ENCODE peak calls at places on chromosomes 13 and 19, in five cellular contexts. E, N, M, F and A are unnamed samples.

GRCh38 chr19:38707512-38708114 is 36.7 kb downstream of the CAPN12 start:
- DNase-seq in E (no peak), N (peak; percentile 25), M (no peak), F (no peak), A (no peak)

GRCh38 chr13:47033216-47033615 is 136.4 kb upstream of the HTR2A start:
- DNase-seq in E (no peak), N (peak; percentile 50), M (no peak), F (no peak), A (no peak)

GRCh38 chr19:4379383-4380253 is 20.7 kb downstream of the SH3GL1 start:
- DNase-seq in E (no peak), N (no peak), M (peak; percentile 52), F (no peak), A (no peak)

GRCh38 chr13:33150146-33150545 is 133.9 kb downstream of the KL start:
- DNase-seq in E (no peak), N (peak; percentile 80), M (no peak), F (no peak), A (no peak)

GRCh38 chr19:18312021-18312534 is 10.8 kb downstream of the LSM4 start:
- DNase-seq in E (no peak), N (no peak), M (no peak), F (no peak), A (no peak)

GRCh38 chr13:63010072-63010658 is 1594.5 kb upstream of the PCDH20 start:
- DNase-seq in E (no peak), N (no peak), M (no peak), F (no peak), A (no peak)

GRCh38 chr13:20808874-20809273 is 35.1 kb upstream of the EEF1AKMT1 start:
- DNase-seq in E (no peak), N (no peak), M (no peak), F (no peak), A (no peak)

GRCh38 chr19:43126720-43127119 is 44.2 kb upstream of the PSG2 start:
- DNase-seq in E (no peak), N (no peak), M (no peak), F (no peak), A (no peak)

GRCh38 chr19:43420954-43421353 is 6.3 kb downstream of the TEX101 start:
- DNase-seq in E (no peak), N (no peak), M (no peak), F (no peak), A (no peak)

GRCh38 chr13:50149143-50149703 is 134.0 kb downstream of the KCNRG start:
- DNase-seq in E (no peak), N (no peak), M (no peak), F (no peak), A (no peak)

GRCh38 chr19:13029893-13030292 is 34.6 kb downstream of the NFIX start:
- DNase-seq in E (no peak), N (no peak), M (no peak), F (peak; percentile 65), A (peak; percentile 31)

GRCh38 chr13:100611678-100612492 is 23.3 kb upstream of the GGACT start:
- DNase-seq in E (no peak), N (no peak), M (no peak), F (no peak), A (peak; percentile 11)

GRCh38 chr13:73177911-73178565 is 119.2 kb downstream of the KLF5 start:
- DNase-seq in E (no peak), N (no peak), M (no peak), F (no peak), A (no peak)

GRCh38 chr13:80442613-80443012 is 101.7 kb upstream of the SPRY2 start:
- DNase-seq in E (no peak), N (no peak), M (no peak), F (no peak), A (no peak)

GRCh38 chr19:14562660-14563589 is 8.9 kb downstream of the NDUFB7 start:
- DNase-seq in E (no peak), N (no peak), M (no peak), F (no peak), A (no peak)

GRCh38 chr19:14563989-14564650 is 7.7 kb downstream of the NDUFB7 start:
- DNase-seq in E (no peak), N (no peak), M (peak; percentile 79), F (no peak), A (no peak)

GRCh38 chr19:14561832-14562351 is 10.0 kb downstream of the NDUFB7 start:
- DNase-seq in E (no peak), N (peak; percentile 49), M (no peak), F (peak; percentile 51), A (peak; percentile 77)

GRCh38 chr19:14565298-14565679 is 6.6 kb downstream of the NDUFB7 start:
- DNase-seq in E (no peak), N (no peak), M (no peak), F (no peak), A (no peak)

DNA sequence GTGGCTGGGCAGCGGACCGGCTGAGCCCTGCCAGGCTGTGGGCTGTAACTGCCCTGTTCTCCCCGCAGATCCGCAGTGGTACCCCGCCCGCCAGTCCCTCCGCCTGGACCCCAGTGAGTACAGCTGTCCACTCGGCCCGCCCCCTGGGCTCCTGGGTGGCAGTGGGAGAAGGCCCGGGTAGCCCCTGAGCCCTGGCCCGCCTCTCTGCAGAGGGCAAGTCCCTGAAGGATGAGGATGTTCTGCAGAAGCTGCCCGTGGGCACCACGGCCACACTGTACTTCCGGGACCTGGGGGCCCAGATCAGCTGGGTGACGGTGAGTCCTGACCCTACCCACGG is 8.3 kb downstream of the NDUFB7 start:
- DNase-seq in E (no peak), N (no peak), M (no peak), F (no peak), A (no peak)
- H3K27ac ChIP-seq in E (no peak overlapping the region), N (no peak overlapping the region), M (no peak overlapping the region), F (no peak overlapping the region), A (no peak overlapping the region)

DNA sequence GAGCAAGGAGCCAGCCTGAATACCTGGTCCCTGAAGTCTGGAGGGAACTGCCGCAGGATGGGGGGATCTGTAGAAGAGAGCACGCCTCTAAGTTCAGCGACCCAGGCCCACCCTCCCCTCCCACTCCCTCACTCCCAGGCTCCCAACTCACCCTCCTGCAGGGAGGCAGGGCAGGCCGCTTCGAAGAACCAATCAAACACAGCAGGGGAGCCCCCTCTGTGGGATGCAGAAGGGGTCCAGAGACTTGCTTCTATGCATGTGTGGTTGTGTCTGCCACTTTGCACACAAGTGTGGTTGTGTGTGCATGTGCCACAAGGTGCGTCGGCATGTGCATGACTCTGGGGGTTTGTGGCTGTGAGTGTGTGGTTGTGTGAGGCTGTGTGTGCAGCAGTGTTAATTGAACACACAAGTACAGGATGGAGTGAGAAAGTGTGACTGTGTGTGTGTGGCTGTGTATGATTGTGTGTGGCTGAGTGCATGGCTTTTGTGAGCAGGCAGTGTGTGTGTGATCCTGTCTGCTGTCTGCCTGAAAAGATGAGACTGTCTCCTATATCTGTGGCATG is 1.7 kb downstream of the DENND1C start:
- DNase-seq in E (no peak), N (no peak), M (no peak), F (no peak), A (no peak)
- H3K27ac ChIP-seq in E (no peak overlapping the region), N (no peak overlapping the region), M (no peak overlapping the region), F (no peak overlapping the region), A (no peak overlapping the region)

GRCh38 chr19:55067869-55068268 is 4.9 kb upstream of the RDH13 start:
- DNase-seq in E (no peak), N (no peak), M (no peak), F (no peak), A (no peak)

GRCh38 chr19:55069137-55069858 is 6.3 kb upstream of the RDH13 start:
- DNase-seq in E (no peak), N (no peak), M (peak; percentile 82), F (no peak), A (no peak)

GRCh38 chr19:55069859-55070225 is 5.8 kb upstream of the EPS8L1 start:
- DNase-seq in E (no peak), N (no peak), M (no peak), F (no peak), A (no peak)

GRCh38 chr19:55070755-55071502 is 4.7 kb upstream of the EPS8L1 start:
- DNase-seq in E (no peak), N (peak; percentile 39), M (peak; percentile 79), F (no peak), A (no peak)

DNA sequence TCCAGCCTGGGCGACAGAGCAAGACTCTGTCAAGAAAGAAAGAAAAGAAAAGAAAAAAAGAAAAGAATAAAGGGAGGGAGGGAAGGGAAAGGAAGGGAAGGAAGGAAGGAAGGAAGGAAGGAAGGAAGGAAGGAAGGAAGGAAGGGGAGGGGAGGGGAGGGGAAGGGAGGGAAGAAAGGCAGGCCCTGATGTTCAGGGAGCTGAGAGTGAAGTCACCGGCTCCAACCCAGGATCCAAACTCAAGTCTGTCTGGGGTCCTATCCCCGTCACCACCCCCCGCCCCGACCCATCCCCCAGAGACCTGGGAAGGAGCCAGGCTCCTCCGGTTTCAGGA is 5.8 kb upstream of the RDH13 start:
- DNase-seq in E (no peak), N (no peak), M (no peak), F (no peak), A (no peak)
- H3K27ac ChIP-seq in E (no peak overlapping the region), N (no peak overlapping the region), M (peak overlapping the region; percentile 74), F (no peak overlapping the region), A (no peak overlapping the region)

GRCh38 chr13:90105276-90105675 is 1242.2 kb upstream of the MIR17HG start:
- DNase-seq in E (no peak), N (no peak), M (no peak), F (no peak), A (no peak)
- H3K27ac ChIP-seq in E (no peak overlapping the region), N (no peak overlapping the region), M (no peak overlapping the region), F (no peak overlapping the region), A (no peak overlapping the region)

GRCh38 chr19:955803-956746 is 28.1 kb upstream of the WDR18 start:
- DNase-seq in E (no peak), N (no peak), M (no peak), F (no peak), A (no peak)
- H3K27ac ChIP-seq in E (no peak overlapping the region), N (no peak overlapping the region), M (peak overlapping the region; percentile 68), F (no peak overlapping the region), A (no peak overlapping the region)

GRCh38 chr19:14103310-14103709 is 12.8 kb upstream of the SAMD1 start:
- DNase-seq in E (no peak), N (no peak), M (no peak), F (no peak), A (no peak)
- H3K27ac ChIP-seq in E (no peak overlapping the region), N (no peak overlapping the region), M (no peak overlapping the region), F (no peak overlapping the region), A (no peak overlapping the region)

GRCh38 chr13:111210945-111211469 is 95.9 kb downstream of the ARHGEF7 start:
- DNase-seq in E (no peak), N (no peak), M (no peak), F (no peak), A (no peak)
- H3K27ac ChIP-seq in E (peak overlapping the region; percentile 39), N (peak overlapping the region; percentile 76), M (no peak overlapping the region), F (peak overlapping the region; percentile 30), A (peak overlapping the region; percentile 94)